ENCODE peak calls at places on chromosomes 12 and 14, in seven cellular contexts. B is NCI-H2081; F is H9; X is IMR-90; P is glutamatergic neuron; E is NCI-H1930; T is activated naive CD8-positive, alpha-beta T cell treated with anti-CD3 and anti-CD28 coated beads for 36 hours. R is an unnamed sample.

GRCh38 chr12:116406529-116406928 is 129.0 kb upstream of the MED13L start:
- DNase-seq in T (no peak), F (peak; percentile 84), E (no peak), P (peak; percentile 28), X (peak; percentile 55), B (no peak), R (no peak)

GRCh38 chr12:12583510-12583909 is 20.8 kb upstream of the DUSP16 start:
- DNase-seq in X (no peak), E (no peak), P (no peak), T (no peak), B (no peak), F (no peak), R (no peak)

GRCh38 chr14:78754059-78754458 is 583.9 kb downstream of the NRXN3 start:
- DNase-seq in E (no peak), X (no peak), F (no peak), B (no peak), T (no peak), P (no peak), R (no peak)

GRCh38 chr12:96828169-96828789 is 78.8 kb upstream of the NEDD1 start:
- DNase-seq in B (no peak), P (no peak), T (no peak), E (no peak), F (peak; percentile 49), X (no peak), R (no peak)

GRCh38 chr12:121719926-121720414 is 7.4 kb downstream of the TMEM120B start:
- DNase-seq in T (no peak), X (peak; percentile 93), P (no peak), F (no peak), E (no peak), B (no peak), R (peak; percentile 30)

GRCh38 chr14:52153939-52154338 is 85.1 kb upstream of the NID2 start:
- DNase-seq in X (no peak), E (no peak), B (peak; percentile 70), F (no peak), P (no peak), T (no peak), R (no peak)

GRCh38 chr12:13313886-13314285 is 117.4 kb downstream of the EMP1 start:
- DNase-seq in T (no peak), P (no peak), B (no peak), E (no peak), F (no peak), X (no peak), R (no peak)

GRCh38 chr12:110349521-110350151 is 53.9 kb downstream of the ANAPC7 start:
- DNase-seq in E (no peak), B (no peak), F (no peak), X (no peak), T (peak; percentile 48), P (no peak), R (no peak)

GRCh38 chr14:105866841-105867321 is 340.5 kb downstream of the TMEM121 start:
- DNase-seq in X (no peak), F (no peak), P (no peak), E (no peak), B (no peak), T (no peak), R (peak; percentile 0)

GRCh38 chr12:67969134-67969782 is 20.0 kb upstream of the IFNG-AS1 start:
- DNase-seq in P (no peak), B (no peak), T (no peak), F (no peak), E (no peak), X (no peak), R (no peak)

GRCh38 chr14:64871344-64871743 is 8.4 kb downstream of the SPTB start:
- DNase-seq in F (no peak), X (no peak), E (no peak), T (no peak), B (no peak), P (no peak), R (no peak)

GRCh38 chr14:45145214-45145613 is 9.5 kb downstream of the FANCM start:
- DNase-seq in B (no peak), F (no peak), E (no peak), X (no peak), T (no peak), P (no peak), R (no peak)

GRCh38 chr12:119069029-119069731 is 87.8 kb downstream of the SRRM4 start:
- DNase-seq in F (no peak), X (no peak), B (peak; percentile 55), E (no peak), P (no peak), T (no peak), R (no peak)

GRCh38 chr12:104656921-104657320 is 200.2 kb downstream of the CHST11 start:
- DNase-seq in F (no peak), B (no peak), X (peak; percentile 54), P (no peak), T (no peak), E (no peak), R (no peak)

GRCh38 chr12:99257672-99258071 is 389.9 kb upstream of the GARIN6 start:
- DNase-seq in X (no peak), T (no peak), P (no peak), E (no peak), B (no peak), F (no peak), R (no peak)

GRCh38 chr12:96483116-96483515 is 6.3 kb upstream of the CFAP54 start:
- DNase-seq in B (no peak), X (no peak), P (no peak), E (no peak), T (no peak), F (no peak), R (no peak)

GRCh38 chr12:19390208-19390607 is 49.1 kb upstream of the AEBP2 start:
- DNase-seq in P (no peak), E (no peak), F (no peak), T (no peak), X (peak; percentile 46), B (no peak), R (no peak)